ENCODE peak calls at places on chromosomes 11 and 22, in ten cellular contexts. S, K, A, N, O, C, X, Z, W and Y are unnamed samples.

GRCh38 chr11:21988477-21988876 is 204.4 kb upstream of the ANO5 start:
- DNase-seq in X (no peak), C (peak), O (no peak), S (no peak), Z (no peak), A (no peak), K (no peak), W (no peak), N (no peak), Y (no peak)

GRCh38 chr11:120244476-120244875 is 4.5 kb downstream of the POU2F3 start:
- DNase-seq in S (no peak), O (no peak), K (no peak), C (no peak), Z (no peak), W (no peak), N (no peak), X (no peak), A (no peak), Y (no peak)

GRCh38 chr11:46560300-46561025 is 33.4 kb downstream of the AMBRA1 start:
- DNase-seq in W (no peak), C (no peak), O (peak), X (peak), Z (no peak), A (no peak), S (no peak), N (no peak), K (no peak), Y (no peak)

GRCh38 chr11:27254744-27255446 is 108.1 kb downstream of the CCDC34 start:
- DNase-seq in Z (no peak), X (peak), W (no peak), O (no peak), K (no peak), S (no peak), C (no peak), N (no peak), A (no peak), Y (no peak)

GRCh38 chr11:120068114-120068573 is 69.8 kb downstream of the TRIM29 start:
- DNase-seq in W (peak), N (no peak), S (peak), Z (no peak), C (peak), K (no peak), X (peak), O (peak), A (no peak), Y (no peak)

GRCh38 chr11:769887-770641 is 7.2 kb downstream of the GATD1 start:
- DNase-seq in A (no peak), W (no peak), C (no peak), X (no peak), N (no peak), O (no peak), S (no peak), K (no peak), Z (no peak), Y (no peak)

GRCh38 chr11:59112494-59112893 is 5.5 kb downstream of the FAM111B start:
- DNase-seq in W (no peak), X (peak), C (no peak), O (no peak), Z (no peak), N (no peak), S (no peak), K (no peak), A (no peak), Y (no peak)

GRCh38 chr22:27663812-27664211 is 137.7 kb downstream of the MN1 start:
- DNase-seq in X (no peak), O (no peak), A (no peak), S (no peak), C (no peak), Z (no peak), K (no peak), W (no peak), N (no peak), Y (no peak)

GRCh38 chr22:47547239-47547661 is 784.8 kb downstream of the TBC1D22A start:
- DNase-seq in O (no peak), Z (no peak), C (no peak), K (no peak), X (no peak), W (no peak), N (no peak), S (no peak), A (no peak), Y (no peak)

GRCh38 chr11:7905961-7906429 is 25.1 kb downstream of the OR10A6 start:
- DNase-seq in S (no peak), C (no peak), X (peak), A (no peak), K (no peak), O (peak), W (no peak), N (no peak), Z (no peak), Y (no peak)

GRCh38 chr11:113401718-113402117 is 14.1 kb downstream of the ANKK1 start:
- DNase-seq in N (peak), X (peak), A (no peak), C (no peak), Z (no peak), W (peak), K (peak), S (no peak), O (peak), Y (no peak)

GRCh38 chr11:118975771-118976709 is 4.5 kb downstream of the FOXR1 start:
- DNase-seq in W (no peak), X (no peak), S (no peak), A (no peak), Z (no peak), N (no peak), K (no peak), C (no peak), O (peak), Y (no peak)

GRCh38 chr11:50075856-50076255 is 43.2 kb downstream of the OR4C45 start:
- DNase-seq in C (no peak), Z (no peak), W (no peak), K (no peak), O (no peak), A (no peak), N (no peak), X (no peak), S (no peak), Y (no peak)

GRCh38 chr11:87368876-87369480 is 331.2 kb downstream of the TMEM135 start:
- DNase-seq in W (no peak), N (no peak), A (no peak), X (peak), C (peak), Z (no peak), O (no peak), K (no peak), S (no peak), Y (no peak)

GRCh38 chr11:112363527-112363926 is 102.9 kb upstream of the PLET1 start:
- DNase-seq in C (no peak), X (peak), K (no peak), N (no peak), S (no peak), Z (no peak), A (no peak), W (no peak), O (peak), Y (no peak)

GRCh38 chr11:114183041-114183511 is 113.1 kb upstream of the NNMT start:
- DNase-seq in Z (peak), S (no peak), N (no peak), A (no peak), K (no peak), C (peak), O (no peak), W (no peak), X (no peak), Y (no peak)

GRCh38 chr11:96278039-96278897 is 64.7 kb downstream of the MAML2 start:
- DNase-seq in N (no peak), Z (no peak), O (peak), K (no peak), X (peak), C (no peak), S (no peak), A (no peak), W (no peak), Y (no peak)

GRCh38 chr11:19374189-19374588 is 133.4 kb upstream of the E2F8 start:
- DNase-seq in X (peak), W (peak), A (no peak), N (peak), Z (no peak), C (no peak), O (peak), S (no peak), K (no peak), Y (no peak)

GRCh38 chr11:2838091-2838490 is 47.5 kb downstream of the CDKN1C start:
- DNase-seq in K (no peak), W (no peak), O (no peak), S (no peak), N (no peak), Z (no peak), C (no peak), A (no peak), X (no peak), Y (no peak)

GRCh38 chr22:35995772-35996171 is 32.9 kb downstream of the RBFOX2 start:
- DNase-seq in N (peak), A (no peak), C (peak), K (no peak), W (peak), X (peak), S (no peak), Z (no peak), O (peak), Y (no peak)

GRCh38 chr11:67272327-67273259 is 6.3 kb downstream of the GRK2 start:
- DNase-seq in S (no peak), W (no peak), N (no peak), X (no peak), A (no peak), Z (no peak), O (no peak), K (no peak), C (no peak), Y (no peak)

GRCh38 chr22:50118557-50119168 is 28.9 kb downstream of the MOV10L1 start:
- DNase-seq in X (peak), O (peak), W (no peak), Z (no peak), C (peak), A (no peak), K (no peak), N (no peak), S (no peak), Y (peak)

GRCh38 chr22:27989758-27990450 is 70.8 kb upstream of the PITPNB start:
- DNase-seq in S (no peak), A (no peak), K (no peak), X (no peak), N (no peak), W (peak), Z (no peak), O (no peak), C (no peak), Y (no peak)

GRCh38 chr11:70073881-70074371 is 4.2 kb upstream of the ANO1 start:
- DNase-seq in C (no peak), K (no peak), A (no peak), W (peak), X (peak), S (no peak), Z (no peak), N (no peak), O (peak), Y (no peak)

GRCh38 chr22:22235564-22235963 is 9.0 kb upstream of the VPREB1 start:
- DNase-seq in A (peak), S (peak), K (no peak), W (no peak), X (no peak), Z (no peak), O (peak), C (no peak), N (no peak), Y (no peak)

GRCh38 chr11:123742778-123743177 is 1.3 kb upstream of the ZNF202 start:
- DNase-seq in Z (no peak), N (no peak), C (peak), O (no peak), X (no peak), S (no peak), W (no peak), K (no peak), A (no peak), Y (no peak)

GRCh38 chr22:26646158-26646557 is 11.2 kb upstream of the MIAT start:
- DNase-seq in W (no peak), Z (no peak), S (no peak), N (no peak), K (no peak), C (no peak), X (peak), A (no peak), O (peak), Y (no peak)

GRCh38 chr22:19723990-19724827 is 870 bp downstream of the GP1BB start:
- DNase-seq in Z (no peak), W (no peak), S (peak), N (no peak), A (no peak), K (no peak), O (no peak), X (no peak), C (no peak), Y (peak)

GRCh38 chr11:114293201-114293711 is 2.9 kb upstream of the NNMT start:
- DNase-seq in A (no peak), X (peak), C (no peak), K (no peak), S (no peak), O (peak), W (no peak), N (no peak), Z (no peak), Y (no peak)

GRCh38 chr11:65434057-65434666 is 11.6 kb downstream of the NEAT1 start:
- DNase-seq in C (no peak), O (no peak), A (no peak), S (no peak), X (peak), K (no peak), N (no peak), W (peak), Z (no peak), Y (no peak)

GRCh38 chr11:125165111-125165663 is 636 bp downstream of the PKNOX2 start:
- DNase-seq in W (no peak), O (peak), X (peak), Z (no peak), C (no peak), K (no peak), N (no peak), S (peak), A (no peak), Y (no peak)

GRCh38 chr22:31135706-31136105 is 4.6 kb downstream of the PLA2G3 start:
- DNase-seq in A (no peak), N (no peak), Z (no peak), X (no peak), S (no peak), C (no peak), K (no peak), O (no peak), W (no peak), Y (no peak)

GRCh38 chr22:24601217-24602104 is 1.5 kb upstream of the GGT1 start:
- DNase-seq in N (no peak), S (no peak), O (no peak), C (no peak), Z (no peak), X (no peak), W (no peak), K (no peak), A (no peak), Y (no peak)

GRCh38 chr11:73361953-73362776 is 14.0 kb upstream of the RELT start:
- DNase-seq in O (no peak), X (no peak), A (no peak), K (no peak), W (no peak), S (peak), Z (no peak), N (no peak), C (no peak), Y (no peak)

GRCh38 chr11:68954970-68955958 is 25.5 kb downstream of the MRGPRD start:
- DNase-seq in A (no peak), X (peak), O (peak), Z (no peak), S (no peak), K (no peak), W (no peak), N (peak), C (no peak), Y (no peak)

GRCh38 chr11:47961383-47961782 is 19.0 kb upstream of the PTPRJ start:
- DNase-seq in C (no peak), X (peak), O (no peak), N (no peak), A (no peak), W (no peak), S (no peak), Z (no peak), K (no peak), Y (no peak)

GRCh38 chr11:70112017-70112434 is 33.9 kb downstream of the ANO1 start:
- DNase-seq in A (no peak), Z (no peak), W (no peak), X (no peak), C (no peak), K (no peak), S (no peak), N (no peak), O (peak), Y (no peak)